ENCODE peak calls at places on chromosomes 12 and 14, in seven cellular contexts. H is GM12891, J is GM12878, L is SK-N-SH, Y is HepG2, F is K562, E is H1. S is an unnamed sample.

GRCh38 chr12:106321139-106321850 is 18.8 kb downstream of the TCP11L2 start:
- DNase-seq in H (no peak), J (no peak), L (no peak), Y (no peak), F (no peak), E (no peak), S (no peak)

GRCh38 chr12:88242161-88242925 is 100.2 kb downstream of the TMTC3 start:
- DNase-seq in H (no peak), J (no peak), L (no peak), Y (no peak), F (no peak), E (no peak), S (no peak)

GRCh38 chr12:12008232-12008850 is 62.4 kb upstream of the BCL2L14 start:
- DNase-seq in H (no peak), J (no peak), L (no peak), Y (no peak), F (no peak), E (no peak), S (no peak)

GRCh38 chr12:77893918-77894317 is 63.2 kb downstream of the NAV3 start:
- DNase-seq in H (no peak), J (no peak), L (no peak), Y (peak; percentile 17), F (no peak), E (no peak), S (no peak)

GRCh38 chr12:15320881-15321280 is 1.4 kb upstream of the PTPRO start:
- DNase-seq in H (no peak), J (no peak), L (no peak), Y (no peak), F (no peak), E (no peak), S (no peak)

GRCh38 chr12:96495155-96495554 is 5.8 kb downstream of the CFAP54 start:
- DNase-seq in H (no peak), J (no peak), L (no peak), Y (no peak), F (no peak), E (no peak), S (no peak)

GRCh38 chr12:85920324-85920947 is 46.3 kb downstream of the NTS start:
- DNase-seq in H (no peak), J (no peak), L (peak; percentile 32), Y (peak; percentile 12), F (peak; percentile 7), E (no peak), S (no peak)

GRCh38 chr12:49094104-49094948 is at the start of gene DHH:
- DNase-seq in H (no peak), J (no peak), L (peak; percentile 72), Y (no peak), F (peak; percentile 85), E (no peak), S (no peak)

GRCh38 chr12:29041621-29042020 is 107.5 kb upstream of the FAR2 start:
- DNase-seq in H (no peak), J (no peak), L (no peak), Y (no peak), F (no peak), E (no peak), S (no peak)

GRCh38 chr12:23049180-23049579 is 424.2 kb downstream of the ETNK1 start:
- DNase-seq in H (no peak), J (no peak), L (no peak), Y (no peak), F (no peak), E (no peak), S (no peak)

GRCh38 chr14:67718265-67718664 is 16.6 kb downstream of the RDH12 start:
- DNase-seq in H (no peak), J (no peak), L (no peak), Y (no peak), F (no peak), E (no peak), S (no peak)

GRCh38 chr12:69566603-69567002 is 18.7 kb upstream of the CCT2 start:
- DNase-seq in H (no peak), J (no peak), L (no peak), Y (no peak), F (no peak), E (no peak), S (no peak)

GRCh38 chr12:112179936-112180335 is 54.6 kb downstream of the TRAFD1 start:
- DNase-seq in H (no peak), J (no peak), L (no peak), Y (no peak), F (no peak), E (no peak), S (no peak)

GRCh38 chr12:112146123-112146522 is 20.8 kb downstream of the TRAFD1 start:
- DNase-seq in H (no peak), J (no peak), L (no peak), Y (no peak), F (no peak), E (no peak), S (no peak)

GRCh38 chr14:89912667-89913211 is 41.8 kb downstream of the EFCAB11 start:
- DNase-seq in H (no peak), J (no peak), L (peak; percentile 37), Y (peak; percentile 59), F (no peak), E (no peak), S (no peak)

GRCh38 chr14:22039938-22040780 is 366.5 kb upstream of the OR4E1 start:
- DNase-seq in H (no peak), J (no peak), L (no peak), Y (peak; percentile 26), F (no peak), E (no peak), S (no peak)

GRCh38 chr14:76337619-76338545 is 38.1 kb upstream of the ESRRB start:
- DNase-seq in H (no peak), J (no peak), L (peak; percentile 85), Y (no peak), F (no peak), E (no peak), S (no peak)

DNA sequence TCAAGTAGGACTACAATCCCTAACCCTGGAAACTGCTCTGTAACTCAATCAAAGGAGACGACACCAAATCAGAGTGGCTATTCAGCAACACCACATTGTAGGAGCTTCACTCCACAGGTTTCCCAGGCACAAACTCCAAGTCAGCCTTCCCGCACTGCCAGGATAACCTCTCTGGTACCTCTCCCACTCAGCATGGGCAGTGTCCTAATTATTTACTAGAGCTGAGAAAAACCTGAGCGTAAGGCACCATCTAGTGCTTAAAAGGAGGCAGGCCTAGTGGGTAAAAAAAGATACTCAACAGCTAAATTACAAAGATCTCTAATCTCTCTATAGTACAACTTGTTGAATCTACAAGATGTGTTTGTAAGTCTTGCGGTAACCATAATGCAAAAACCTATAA is 36.1 kb downstream of the PARP11 start:
- DNase-seq in H (no peak), J (no peak), L (no peak), Y (no peak), F (no peak), E (no peak), S (no peak)
- TF ChIP-seq TAF1 in H (no peak), J (no peak), L (no peak), Y (no peak), F (no peak), E (no peak), S (no peak)

DNA sequence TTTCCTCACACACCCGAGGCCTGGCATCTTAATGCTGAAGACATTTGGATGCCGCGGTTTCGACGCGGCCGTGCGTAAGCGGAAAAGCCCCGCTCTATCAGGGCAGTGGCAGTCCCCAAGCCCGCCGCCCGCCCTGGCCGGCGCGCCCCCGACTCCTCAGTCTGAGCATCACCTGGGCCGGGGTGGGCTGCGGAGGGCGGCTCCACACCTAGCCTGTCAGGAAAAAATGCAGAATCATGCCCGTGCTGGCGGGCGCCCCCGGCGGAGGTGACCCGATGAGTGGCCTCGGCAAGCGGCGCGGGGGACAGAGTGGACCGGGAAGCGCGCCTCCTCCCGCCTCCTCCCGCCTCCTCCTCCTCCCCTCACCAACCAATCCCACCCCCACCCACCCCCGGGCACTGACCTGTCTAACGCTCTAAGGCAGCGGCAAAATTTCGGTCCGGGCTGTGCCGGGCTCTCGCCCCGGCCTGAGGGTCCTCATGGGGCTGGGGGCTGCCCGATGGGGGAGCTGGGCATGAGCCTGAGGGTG is 568 bp downstream of the B4GALNT1 start:
- DNase-seq in H (peak; percentile 28), J (no peak), L (peak; percentile 84), Y (no peak), F (peak; percentile 76), E (no peak), S (peak; percentile 15)
- TF ChIP-seq TAF1 in H (no peak), J (no peak), L (no peak), Y (no peak), F (no peak), E (no peak), S (no peak)

GRCh38 chr12:72276212-72276865 is 4.2 kb downstream of the TRHDE start:
- DNase-seq in H (no peak), J (no peak), L (no peak), Y (no peak), F (no peak), E (no peak), S (no peak)

GRCh38 chr12:72274926-72275325 is 2.8 kb downstream of the TRHDE start:
- DNase-seq in H (no peak), J (no peak), L (no peak), Y (peak; percentile 6), F (no peak), E (no peak), S (no peak)

GRCh38 chr12:72275551-72275950 is 3.4 kb downstream of the TRHDE start:
- DNase-seq in H (no peak), J (no peak), L (no peak), Y (no peak), F (no peak), E (no peak), S (no peak)

GRCh38 chr12:72278894-72279293 is 6.7 kb downstream of the TRHDE start:
- DNase-seq in H (no peak), J (no peak), L (no peak), Y (no peak), F (no peak), E (no peak), S (no peak)

DNA sequence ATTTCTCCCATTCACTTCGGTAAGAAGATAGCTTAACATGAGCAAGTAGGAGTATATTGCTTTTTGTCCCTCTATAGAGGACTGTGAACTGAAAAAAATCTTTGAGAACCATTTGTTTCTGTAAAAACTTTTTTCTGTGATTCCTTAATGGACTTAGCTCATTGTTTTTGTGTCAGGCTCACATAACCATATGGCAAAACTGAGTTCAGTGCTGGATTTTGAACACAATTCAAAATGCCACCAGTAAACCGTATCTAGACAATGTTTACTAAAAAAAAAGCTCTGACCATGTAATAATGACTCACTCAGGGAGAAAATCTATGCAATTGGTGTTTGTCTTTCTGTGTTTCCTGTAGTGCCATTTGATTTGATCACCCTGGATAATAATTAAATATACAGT is 5.2 kb downstream of the TRHDE start:
- DNase-seq in H (no peak), J (no peak), L (no peak), Y (no peak), F (no peak), E (no peak), S (no peak)
- TF ChIP-seq TAF1 in H (no peak), J (no peak), L (no peak), Y (no peak), F (no peak), E (no peak), S (no peak)

GRCh38 chr14:65840118-65840751 is 427.7 kb downstream of the FUT8 start:
- DNase-seq in H (no peak), J (no peak), L (no peak), Y (no peak), F (no peak), E (no peak), S (no peak)
- TF ChIP-seq TAF1 in H (no peak), J (no peak), L (no peak), Y (no peak), F (no peak), E (no peak), S (no peak)